ENCODE peak calls at places on chromosomes 12 and 14, in six cellular contexts. Z is amniotic stem cell; L is stimulated activated CD8-positive, alpha-beta memory T cell treated with anti-CD3 and anti-CD28 coated beads, Interleukin-4, amount 100 ng/mL, for 1 hour; G is HTR-8/SVneo; D is RWPE1; S is activated naive CD4-positive, alpha-beta T cell treated with anti-CD3 and anti-CD28 coated beads for 36 hours. K is an unnamed sample.

GRCh38 chr12:52171950-52172512 is 19.8 kb downstream of the KRT80 start:
- DNase-seq in S (peak; percentile 48), D (no peak), Z (no peak), G (no peak), L (no peak), K (no peak)

GRCh38 chr12:128843538-128843937 is 9.7 kb upstream of the GLT1D1 start:
- DNase-seq in Z (no peak), G (no peak), L (no peak), D (no peak), S (no peak), K (no peak)

GRCh38 chr14:100871234-100872186 is 32.0 kb downstream of the RTL1 start:
- DNase-seq in G (no peak), Z (no peak), S (peak; percentile 15), D (peak; percentile 7), L (no peak), K (no peak)

GRCh38 chr14:71478542-71478941 is 453.7 kb upstream of the RGS6 start:
- DNase-seq in D (no peak), G (no peak), S (peak; percentile 39), Z (no peak), L (no peak), K (no peak)

GRCh38 chr14:34425095-34425851 is 36.8 kb downstream of the SPTSSA start:
- DNase-seq in G (no peak), D (no peak), S (no peak), L (no peak), Z (no peak), K (no peak)

GRCh38 chr12:65666876-65667275 is 157.4 kb upstream of the HMGA2 start:
- DNase-seq in G (no peak), D (no peak), S (peak; percentile 38), Z (no peak), L (no peak), K (no peak)

GRCh38 chr12:118328486-118329340 is 44.0 kb downstream of the TAOK3 start:
- DNase-seq in L (no peak), S (no peak), D (no peak), G (no peak), Z (no peak), K (peak; percentile 4)

GRCh38 chr12:67069451-67070306 is 199.5 kb upstream of the CAND1 start:
- DNase-seq in Z (no peak), D (no peak), G (peak; percentile 10), S (peak; percentile 53), L (no peak), K (peak; percentile 57)

GRCh38 chr12:123607756-123608155 is 5.9 kb downstream of the DDX55 start:
- DNase-seq in D (no peak), Z (no peak), L (no peak), S (no peak), G (no peak), K (no peak)

GRCh38 chr14:104799657-104800599 is 973 bp upstream of the ZBTB42 start:
- DNase-seq in G (peak; percentile 63), Z (peak; percentile 51), S (peak; percentile 77), D (peak; percentile 65), L (peak; percentile 57), K (peak; percentile 48)

GRCh38 chr12:62915130-62915529 is 19.8 kb downstream of the PPM1H start:
- DNase-seq in S (no peak), D (no peak), L (no peak), G (no peak), Z (no peak), K (no peak)

GRCh38 chr12:31120392-31121008 is 46.8 kb downstream of the DDX11 start:
- DNase-seq in L (no peak), Z (no peak), G (no peak), D (no peak), S (no peak), K (no peak)

GRCh38 chr14:77709412-77709811 is 1.5 kb downstream of the SLIRP start:
- DNase-seq in S (no peak), G (no peak), Z (no peak), L (no peak), D (no peak), K (no peak)

K was measured in SK-N-DZ.